ENCODE peak calls at places on chromosomes 6 and 20, in five cellular contexts. W is fibroblast of the aortic adventitia, V is heart left ventricle, X is fibroblast of lung, A is mesendoderm. M is an unnamed sample.

GRCh38 chr20:52779125-52779524 is 193.0 kb upstream of the TSHZ2 start:
- DNase-seq in W (no peak), V (no peak), X (peak; percentile 10), A (no peak), M (no peak)

GRCh38 chr6:50821431-50822077 is 2.9 kb downstream of the TFAP2B start:
- DNase-seq in W (no peak), V (no peak), X (no peak), A (no peak), M (no peak)

GRCh38 chr6:137013738-137014602 is 30.8 kb downstream of the IL20RA start:
- DNase-seq in W (peak; percentile 77), V (no peak), X (peak; percentile 70), A (peak; percentile 69), M (no peak)

GRCh38 chr6:13303668-13304017 is 24.7 kb downstream of the TBC1D7 start:
- DNase-seq in W (peak; percentile 80), V (peak; percentile 85), X (peak; percentile 86), A (no peak), M (no peak)

GRCh38 chr20:45407783-45408645 is at the start of gene DBNDD2:
- DNase-seq in W (no peak), V (peak; percentile 72), X (no peak), A (no peak), M (no peak)

GRCh38 chr6:113860165-113860955 is 3.2 kb downstream of the MARCKS start:
- DNase-seq in W (peak; percentile 70), V (peak; percentile 52), X (peak; percentile 58), A (no peak), M (no peak)

GRCh38 chr20:31517373-31517772 is 3.1 kb downstream of the HM13 start:
- DNase-seq in W (peak; percentile 69), V (peak; percentile 21), X (peak; percentile 60), A (peak; percentile 86), M (no peak)

GRCh38 chr6:63805808-63806572 is 170.4 kb downstream of the PHF3 start:
- DNase-seq in W (peak; percentile 87), V (no peak), X (peak; percentile 92), A (peak; percentile 37), M (no peak)

GRCh38 chr6:56259163-56259562 is 11.8 kb upstream of the COL21A1 start:
- DNase-seq in W (no peak), V (no peak), X (no peak), A (peak; percentile 17), M (no peak)
- H3K4me3 ChIP-seq in W (no peak overlapping the region), V (no peak overlapping the region), X (no peak overlapping the region), A (no peak overlapping the region), M (no peak overlapping the region)

DNA sequence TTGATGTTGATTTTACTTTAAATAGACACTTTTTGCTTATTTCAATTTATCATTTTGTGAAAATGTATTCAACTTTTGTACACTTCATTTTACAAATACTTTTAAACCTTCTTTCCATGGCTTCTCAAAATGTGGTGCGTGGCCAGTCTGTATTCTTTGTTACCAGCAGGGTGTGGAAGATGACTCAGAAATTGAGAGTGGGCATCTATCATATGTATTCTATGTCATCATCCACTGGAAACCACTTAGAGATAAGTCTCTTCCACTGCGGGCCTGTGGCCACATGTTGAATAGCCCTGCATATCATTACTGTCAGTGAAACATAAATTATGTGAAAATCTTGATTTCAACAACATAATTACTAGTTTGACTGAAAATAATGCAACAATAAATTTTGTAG is 52.6 kb upstream of the MC3R start:
- DNase-seq in W (no peak), V (no peak), X (no peak), A (no peak), M (no peak)
- H3K4me3 ChIP-seq in W (no peak overlapping the region), V (no peak overlapping the region), X (no peak overlapping the region), A (no peak overlapping the region), M (no peak overlapping the region)

GRCh38 chr20:59145926-59146800 is 17.5 kb upstream of the ZNF831 start:
- DNase-seq in W (no peak), V (no peak), X (no peak), A (no peak), M (no peak)

GRCh38 chr20:59147197-59147596 is 16.4 kb upstream of the ZNF831 start:
- DNase-seq in W (no peak), V (peak; percentile 58), X (no peak), A (no peak), M (no peak)

GRCh38 chr20:59145247-59145925 is 18.2 kb upstream of the ZNF831 start:
- DNase-seq in W (no peak), V (no peak), X (no peak), A (no peak), M (no peak)

GRCh38 chr20:59144831-59145196 is 18.8 kb upstream of the ZNF831 start:
- DNase-seq in W (no peak), V (no peak), X (no peak), A (no peak), M (no peak)

DNA sequence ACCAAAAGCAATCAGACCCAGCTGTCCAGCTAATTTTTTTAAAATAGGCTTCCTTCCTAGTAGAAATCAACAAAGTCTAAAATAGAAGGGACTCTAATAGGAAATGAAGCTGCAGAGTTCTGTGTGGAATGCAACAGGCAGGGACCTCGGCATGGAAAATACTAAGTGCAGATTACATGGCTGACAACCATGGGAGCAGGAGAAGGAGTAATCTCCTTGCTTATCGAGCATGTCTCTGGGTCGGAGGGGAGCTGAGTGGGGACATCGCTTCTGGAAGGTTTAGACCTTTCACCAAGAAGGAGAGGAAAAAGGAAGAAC is 16.9 kb upstream of the ZNF831 start:
- DNase-seq in W (no peak), V (no peak), X (no peak), A (no peak), M (no peak)
- H3K4me3 ChIP-seq in W (no peak overlapping the region), V (no peak overlapping the region), X (no peak overlapping the region), A (no peak overlapping the region), M (peak overlapping the region; percentile 35)

GRCh38 chr6:33082702-33083101 is 6.9 kb downstream of the HLA-DPB1 start:
- DNase-seq in W (peak; percentile 2), V (no peak), X (peak; percentile 49), A (peak; percentile 78), M (no peak)

GRCh38 chr6:33080127-33081089 is 4.6 kb downstream of the HLA-DPB1 start:
- DNase-seq in W (peak; percentile 14), V (peak; percentile 79), X (peak; percentile 50), A (peak; percentile 92), M (no peak)

GRCh38 chr6:33079575-33079974 is 3.8 kb downstream of the HLA-DPB1 start:
- DNase-seq in W (no peak), V (no peak), X (no peak), A (no peak), M (no peak)

GRCh38 chr6:33078919-33079521 is 3.2 kb downstream of the HLA-DPB1 start:
- DNase-seq in W (no peak), V (no peak), X (no peak), A (no peak), M (no peak)

GRCh38 chr6:33081098-33081824 is 5.5 kb downstream of the HLA-DPB1 start:
- DNase-seq in W (no peak), V (no peak), X (no peak), A (no peak), M (no peak)
- H3K4me3 ChIP-seq in W (peak overlapping the region; percentile 46), V (peak overlapping the region; percentile 37), X (peak overlapping the region; percentile 43), A (peak overlapping the region; percentile 0), M (peak overlapping the region; percentile 9)

GRCh38 chr20:36605309-36606170 is at the start of gene RAB5IF:
- DNase-seq in W (peak; percentile 98), V (peak; percentile 99), X (peak; percentile 98), A (peak; percentile 99), M (peak; percentile 90)

GRCh38 chr20:36604952-36605308 is 649 bp upstream of the RAB5IF start:
- DNase-seq in W (no peak), V (peak; percentile 33), X (no peak), A (no peak), M (no peak)

GRCh38 chr20:36611625-36612024 is 6.0 kb downstream of the RAB5IF start:
- DNase-seq in W (no peak), V (no peak), X (no peak), A (no peak), M (no peak)

GRCh38 chr20:36606171-36607116 is 865 bp downstream of the RAB5IF start:
- DNase-seq in W (peak; percentile 47), V (no peak), X (peak; percentile 39), A (peak; percentile 75), M (no peak)

DNA sequence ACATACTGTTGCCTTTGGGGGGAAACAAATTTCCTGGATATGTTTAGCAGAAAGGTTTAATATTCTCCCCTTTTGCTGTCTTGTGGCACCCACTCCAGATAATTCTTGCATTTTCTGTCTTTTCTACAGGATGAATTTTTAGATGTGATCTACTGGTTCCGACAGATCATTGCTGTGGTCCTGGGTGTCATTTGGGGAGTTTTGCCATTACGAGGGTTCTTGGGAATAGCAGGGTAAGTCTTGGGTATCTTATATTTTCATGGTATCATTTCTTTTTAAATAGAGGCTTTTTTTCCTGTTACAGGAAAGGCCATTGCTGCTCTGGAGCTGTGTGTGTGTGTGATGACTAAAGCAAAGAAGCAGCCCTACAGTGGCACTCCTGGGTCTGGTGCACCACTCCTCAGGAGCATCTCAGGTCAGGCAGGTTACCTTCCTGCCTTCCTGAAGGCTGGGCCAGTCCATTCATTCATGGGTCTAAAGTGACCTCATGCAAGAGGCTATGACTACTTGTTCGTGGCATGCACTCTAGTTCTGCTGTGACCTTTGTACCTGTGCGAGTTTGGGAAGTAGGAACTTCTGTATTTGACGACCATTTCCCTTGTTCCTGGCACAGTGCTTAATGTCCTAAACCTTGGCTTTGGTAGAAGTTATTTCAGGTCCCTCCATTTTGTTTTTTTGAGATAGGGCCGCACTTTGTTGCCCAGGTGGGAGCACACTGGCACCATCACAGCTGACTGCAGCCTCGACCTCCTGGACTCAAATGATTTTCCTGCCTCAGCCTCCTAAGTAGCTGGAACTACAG is 2.2 kb downstream of the RAB5IF start:
- DNase-seq in W (no peak), V (no peak), X (no peak), A (no peak), M (no peak)
- H3K4me3 ChIP-seq in W (peak overlapping the region; percentile 15), V (no peak overlapping the region), X (no peak overlapping the region), A (no peak overlapping the region), M (peak overlapping the region; percentile 92)

GRCh38 chr20:60117040-60117439 is 158.8 kb downstream of the CDH26 start:
- DNase-seq in W (no peak), V (no peak), X (no peak), A (peak; percentile 22), M (no peak)
- H3K4me3 ChIP-seq in W (no peak overlapping the region), V (no peak overlapping the region), X (no peak overlapping the region), A (no peak overlapping the region), M (no peak overlapping the region)

GRCh38 chr20:25076731-25077609 is 5.0 kb downstream of the VSX1 start:
- DNase-seq in W (no peak), V (no peak), X (no peak), A (no peak), M (no peak)
- H3K4me3 ChIP-seq in W (no peak overlapping the region), V (peak overlapping the region; percentile 5), X (no peak overlapping the region), A (no peak overlapping the region), M (peak overlapping the region; percentile 52)

GRCh38 chr6:105691064-105691463 is 288.2 kb upstream of the PREP start:
- DNase-seq in W (no peak), V (no peak), X (no peak), A (no peak), M (no peak)
- H3K4me3 ChIP-seq in W (no peak overlapping the region), V (no peak overlapping the region), X (no peak overlapping the region), A (no peak overlapping the region), M (no peak overlapping the region)

M was measured in esophagus squamous epithelium.